ENCODE peak calls at places on chromosomes 1 and 21, in four cellular contexts. J is omental fat pad; I is CD4-positive, alpha-beta T cell; N is progenitor cell of endocrine pancreas. P is an unnamed sample.

GRCh38 chr1:96966536-96967138 is 245.1 kb downstream of the PTBP2 start:
- DNase-seq in N (peak), J (peak), I (peak), P (no peak)

GRCh38 chr1:99869723-99870122 is 19.6 kb downstream of the AGL start:
- DNase-seq in J (no peak), I (no peak), N (no peak), P (no peak)

GRCh38 chr1:158998781-158999161 is 10.9 kb upstream of the IFI16 start:
- DNase-seq in I (peak), J (no peak), N (no peak), P (peak)

GRCh38 chr21:14551741-14552140 is 5.6 kb upstream of the SAMSN1 start:
- DNase-seq in I (no peak), N (no peak), J (no peak), P (no peak)

GRCh38 chr1:96073100-96073499 is 648.5 kb upstream of the PTBP2 start:
- DNase-seq in N (no peak), J (no peak), I (no peak), P (no peak)

GRCh38 chr21:34967509-34968289 is 81.4 kb downstream of the RUNX1 start:
- DNase-seq in N (no peak), J (no peak), I (no peak), P (no peak)

GRCh38 chr1:30712583-30712982 is 10.8 kb downstream of the MATN1 start:
- DNase-seq in J (no peak), I (no peak), N (no peak), P (no peak)

GRCh38 chr1:165884690-165885304 is 57.4 kb downstream of the UCK2 start:
- DNase-seq in I (no peak), N (no peak), J (no peak), P (no peak)

GRCh38 chr1:17565551-17565971 is 26.1 kb downstream of the ARHGEF10L start:
- DNase-seq in N (no peak), J (no peak), I (no peak), P (no peak)

GRCh38 chr1:232678185-232678886 is 48.4 kb upstream of the SIPA1L2 start:
- DNase-seq in J (no peak), I (no peak), N (no peak), P (no peak)

GRCh38 chr1:119549719-119550141 is 42.7 kb downstream of the HSD3B1 start:
- DNase-seq in I (no peak), J (no peak), N (peak), P (no peak)

GRCh38 chr21:27429612-27430361 is 462.9 kb upstream of the ADAMTS5 start:
- DNase-seq in N (no peak), J (no peak), I (no peak), P (no peak)

GRCh38 chr1:179883739-179884138 is 1.7 kb downstream of the TOR1AIP1 start:
- DNase-seq in I (peak), J (no peak), N (no peak), P (no peak)

GRCh38 chr21:35658242-35658641 is 402.1 kb downstream of the SETD4 start:
- DNase-seq in I (no peak), N (no peak), J (no peak), P (no peak)

GRCh38 chr1:91803847-91804545 is 82.0 kb downstream of the TGFBR3 start:
- DNase-seq in I (peak), N (no peak), J (no peak), P (no peak)

GRCh38 chr1:214296860-214297699 is 16.1 kb downstream of the SMYD2 start:
- DNase-seq in N (no peak), J (no peak), I (no peak), P (no peak)

GRCh38 chr1:2443285-2444137 is 31.1 kb upstream of the PEX10 start:
- DNase-seq in J (no peak), N (no peak), I (peak), P (no peak)
- TF ChIP-seq CTCF in J (no peak), N (peak), I (peak), P (peak)

GRCh38 chr1:211625040-211625439 is 46.1 kb upstream of the SLC30A1 start:
- DNase-seq in J (no peak), N (no peak), I (peak), P (no peak)
- TF ChIP-seq CTCF in J (no peak), N (no peak), I (no peak), P (peak)

GRCh38 chr1:61079898-61080336 is 2.4 kb upstream of the NFIA start:
- DNase-seq in N (no peak), J (peak), I (no peak), P (no peak)
- TF ChIP-seq CTCF in N (no peak), J (no peak), I (no peak), P (peak)

DNA sequence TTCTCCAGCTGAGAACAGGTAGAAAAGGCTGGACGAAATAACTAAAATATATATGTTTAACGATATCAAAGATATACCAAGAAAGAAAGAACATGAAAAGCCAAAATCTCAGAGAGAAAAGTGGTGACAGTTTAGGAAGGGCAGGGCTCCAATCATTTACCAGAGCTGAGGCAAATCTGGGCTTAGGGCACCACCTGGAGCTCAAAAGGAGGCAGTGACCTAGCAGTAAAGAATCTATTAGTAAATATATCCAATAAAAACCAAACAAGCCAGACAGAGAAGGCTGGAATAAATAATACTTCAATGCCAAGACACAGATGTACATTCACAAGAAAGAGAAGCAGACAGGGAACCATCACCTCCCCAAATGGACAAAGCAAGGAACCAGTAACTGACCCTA is 43.5 kb downstream of the CHIA start:
- DNase-seq in N (no peak), I (peak), J (no peak), P (no peak)
- TF ChIP-seq CTCF in N (peak), I (peak), J (no peak), P (peak)